ENCODE peak calls at places on chromosomes 6 and 20, in eight cellular contexts. V, W, Z, B, O, U, K and C are unnamed samples.
A peak's percentile ranks its signal among the peaks of the same experiment; 100 is the strongest.

GRCh38 chr6:157174731-157175130 is 148.6 kb downstream of the TMEM242 start:
- DNase-seq in V (no peak), K (no peak), Z (no peak), O (no peak), U (no peak), B (no peak), W (no peak), C (no peak)

GRCh38 chr6:125623085-125623484 is 126.3 kb upstream of the HEY2 start:
- DNase-seq in W (no peak), K (no peak), U (no peak), V (no peak), O (no peak), Z (no peak), B (no peak), C (no peak)

GRCh38 chr6:160163425-160163824 is 41.8 kb downstream of the SLC22A1 start:
- DNase-seq in Z (no peak), B (no peak), O (peak; percentile 68), U (no peak), V (no peak), W (no peak), K (no peak), C (no peak)

GRCh38 chr6:32973144-32973854 is 4.9 kb downstream of the BRD2 start:
- DNase-seq in V (peak; percentile 63), U (peak; percentile 40), Z (peak; percentile 69), K (peak; percentile 74), B (peak; percentile 63), W (peak; percentile 51), O (peak; percentile 90), C (peak; percentile 47)

GRCh38 chr6:83847179-83847578 is 6.0 kb upstream of the RIPPLY2 start:
- DNase-seq in O (no peak), V (no peak), W (no peak), Z (no peak), K (no peak), U (no peak), B (no peak), C (no peak)

GRCh38 chr6:150129616-150130505 is 13.0 kb upstream of the PPP1R14C start:
- DNase-seq in Z (no peak), O (no peak), V (no peak), W (no peak), B (no peak), U (no peak), K (no peak), C (no peak)

GRCh38 chr6:26501482-26501986 is 1.4 kb downstream of the BTN1A1 start:
- DNase-seq in Z (peak; percentile 53), U (peak; percentile 8), K (peak; percentile 37), V (no peak), O (no peak), W (peak; percentile 40), B (peak; percentile 29), C (peak; percentile 33)

GRCh38 chr6:158783167-158783450 is 36.1 kb downstream of the EZR start:
- DNase-seq in U (no peak), W (no peak), O (no peak), Z (no peak), V (no peak), K (no peak), B (no peak), C (no peak)

GRCh38 chr20:2752631-2753455 is 47.6 kb downstream of the CPXM1 start:
- DNase-seq in Z (peak; percentile 59), B (peak; percentile 49), W (peak; percentile 40), O (no peak), V (peak; percentile 65), K (peak; percentile 52), U (peak; percentile 42), C (no peak)

GRCh38 chr20:18066421-18067333 is 9.0 kb upstream of the OVOL2 start:
- DNase-seq in V (no peak), W (no peak), O (no peak), B (no peak), Z (no peak), K (no peak), U (no peak), C (no peak)

GRCh38 chr6:41723178-41723935 is 12.1 kb downstream of the TFEB start:
- DNase-seq in B (no peak), O (no peak), K (peak; percentile 94), W (peak; percentile 90), U (no peak), Z (peak; percentile 50), V (no peak), C (peak; percentile 55)

GRCh38 chr20:17644451-17644850 is 37.6 kb downstream of the RRBP1 start:
- DNase-seq in W (peak; percentile 59), Z (peak; percentile 40), B (no peak), V (no peak), O (no peak), K (no peak), U (no peak), C (peak; percentile 83)

DNA sequence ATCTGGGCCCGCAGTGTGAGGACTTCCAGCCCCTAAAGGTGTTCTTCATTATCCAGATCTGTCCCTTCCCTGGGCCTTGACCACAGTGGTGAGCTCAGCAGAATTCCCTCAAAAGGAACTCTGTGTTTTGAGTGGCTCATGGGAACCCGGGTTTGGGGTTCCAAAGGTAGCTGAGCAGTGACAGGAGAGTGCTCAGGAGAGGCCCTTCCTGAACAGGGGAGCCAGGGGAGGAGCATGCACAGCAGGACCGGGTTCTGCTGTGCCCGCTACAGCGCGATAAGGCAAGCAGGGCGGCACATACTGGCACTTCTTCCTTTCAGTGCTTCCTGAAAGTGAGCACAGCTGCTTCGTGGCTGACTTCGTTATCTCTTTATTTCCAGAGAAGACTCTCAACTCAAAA is 88.3 kb downstream of the SSR1 start:
- DNase-seq in O (no peak), Z (peak; percentile 49), U (no peak), K (no peak), W (no peak), B (no peak), V (no peak), C (no peak)
- H3K36me3 ChIP-seq in O (peaks cover 69% of the 10 kb centered on the region), Z (no peaks in the 10 kb centered on the region), U (peaks cover 4% of the 10 kb centered on the region), K (peaks cover 78% of the 10 kb centered on the region), W (peaks cover 16% of the 10 kb centered on the region), B (peaks cover 48% of the 10 kb centered on the region), V (peaks cover 63% of the 10 kb centered on the region), C (peaks cover 14% of the 10 kb centered on the region)

GRCh38 chr6:25085761-25086160 is 150.0 kb upstream of the RIPOR2 start:
- DNase-seq in U (peak; percentile 95), O (peak; percentile 26), Z (no peak), B (peak; percentile 37), W (no peak), V (no peak), K (no peak), C (no peak)
- H3K4me1 ChIP-seq in U (peaks cover 46% of the 10 kb centered on the region), O (peaks cover 10% of the 10 kb centered on the region), Z (no peaks in the 10 kb centered on the region), B (peaks cover 32% of the 10 kb centered on the region), W (peaks cover 17% of the 10 kb centered on the region), V (no peaks in the 10 kb centered on the region), K (no peaks in the 10 kb centered on the region), C (peaks cover 6% of the 10 kb centered on the region)

DNA sequence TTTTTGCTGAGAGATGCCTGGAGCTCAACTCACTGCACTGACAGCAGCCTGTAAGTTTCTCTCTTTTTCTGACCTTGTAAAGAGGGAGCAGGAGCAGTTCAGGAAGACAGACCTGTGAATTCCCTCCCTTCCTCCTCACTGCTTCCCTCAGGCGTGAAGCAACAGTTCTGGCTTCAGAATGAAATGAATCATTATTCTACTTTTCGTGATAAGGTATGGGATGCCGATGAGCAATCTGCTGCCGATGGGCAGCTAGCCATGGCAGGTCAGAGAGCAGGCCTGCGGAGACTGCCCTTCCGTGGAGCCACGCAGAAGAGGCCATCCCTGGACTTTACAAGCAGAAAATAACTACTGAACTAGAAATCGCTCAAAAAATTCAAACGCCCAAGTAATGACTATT is 426.5 kb upstream of the RNF217 start:
- DNase-seq in V (no peak), K (peak; percentile 71), U (peak; percentile 23), Z (no peak), O (no peak), B (no peak), W (no peak), C (no peak)
- H3K4me3 ChIP-seq in V (no peak overlapping the region), K (no peak overlapping the region), U (no peak overlapping the region), Z (no peak overlapping the region), O (no peak overlapping the region), B (no peak overlapping the region), W (no peak overlapping the region), C (no peak overlapping the region)

DNA sequence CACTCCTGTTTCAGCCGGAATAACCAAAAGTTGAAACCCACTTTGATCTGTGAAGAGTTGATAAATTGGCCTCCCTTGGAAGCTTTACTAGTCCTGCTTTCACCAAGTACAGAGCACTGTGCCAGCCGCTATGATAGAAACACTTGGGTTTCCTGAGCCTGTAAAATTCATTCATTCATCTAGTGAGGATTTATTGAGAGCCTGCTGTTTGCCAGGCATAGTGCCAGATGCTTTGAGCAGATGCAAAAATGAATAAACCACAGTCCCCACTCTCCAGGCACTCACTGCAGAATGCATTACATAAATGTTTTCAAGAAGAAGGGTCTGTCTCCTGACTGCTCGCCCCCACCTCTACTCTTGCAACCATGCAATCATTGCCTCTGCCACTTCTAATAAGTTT is 25.3 kb upstream of the TMEM217 start:
- DNase-seq in O (no peak), V (no peak), B (no peak), W (peak; percentile 27), U (no peak), Z (no peak), K (no peak), C (no peak)
- H3K36me3 ChIP-seq in O (peaks cover 72% of the 10 kb centered on the region), V (peaks cover 80% of the 10 kb centered on the region), B (peaks cover 62% of the 10 kb centered on the region), W (peaks cover 10% of the 10 kb centered on the region), U (peaks cover 22% of the 10 kb centered on the region), Z (no peaks in the 10 kb centered on the region), K (peaks cover 59% of the 10 kb centered on the region), C (no peaks in the 10 kb centered on the region)

GRCh38 chr6:131999545-132000146 is 48.5 kb upstream of the CCN2 start:
- DNase-seq in Z (no peak), B (no peak), W (no peak), K (no peak), O (no peak), V (no peak), U (no peak), C (no peak)

GRCh38 chr6:131997450-131998153 is 46.4 kb upstream of the CCN2 start:
- DNase-seq in W (no peak), B (no peak), U (no peak), O (no peak), Z (no peak), V (no peak), K (no peak), C (no peak)

GRCh38 chr6:132003516-132004178 is 52.5 kb upstream of the CCN2 start:
- DNase-seq in W (no peak), V (no peak), U (no peak), K (no peak), O (no peak), B (no peak), Z (no peak), C (no peak)

GRCh38 chr6:131998255-131998982 is 47.2 kb upstream of the CCN2 start:
- DNase-seq in O (no peak), B (no peak), K (no peak), U (no peak), Z (no peak), W (peak; percentile 35), V (no peak), C (no peak)

GRCh38 chr6:132000296-132000695 is 49.1 kb upstream of the CCN2 start:
- DNase-seq in O (no peak), Z (no peak), U (no peak), K (no peak), B (no peak), V (no peak), W (no peak), C (no peak)
- H3K4me1 ChIP-seq in O (peaks cover 8% of the 10 kb centered on the region), Z (no peaks in the 10 kb centered on the region), U (peaks cover 14% of the 10 kb centered on the region), K (peaks cover 6% of the 10 kb centered on the region), B (no peaks in the 10 kb centered on the region), V (no peaks in the 10 kb centered on the region), W (peaks cover 14% of the 10 kb centered on the region), C (no peaks in the 10 kb centered on the region)